ENCODE peak calls at places on chromosomes 16 and 17, in eight cellular contexts. M is AG09319, E is GM13976, G is fibroblast of pulmonary artery, H is left ventricle myocardium inferior, B is endothelial cell, Y is neural crest cell, N is H9. V is an unnamed sample.

GRCh38 chr17:81561494-81561885 is 9.3 kb upstream of the FAAP100 start:
- DNase-seq in M (no peak), E (no peak), G (peak), H (no peak), B (no peak), Y (no peak), N (no peak), V (no peak)

GRCh38 chr16:65121870-65122723 is at the start of gene CDH11:
- DNase-seq in M (peak), E (peak), G (peak), H (peak), B (peak), Y (peak), N (peak), V (no peak)

GRCh38 chr17:30812218-30813177 is 12.0 kb downstream of the CRLF3 start:
- DNase-seq in M (no peak), E (no peak), G (peak), H (no peak), B (no peak), Y (no peak), N (no peak), V (no peak)

GRCh38 chr17:50173335-50173941 is 7.6 kb downstream of the SGCA start:
- DNase-seq in M (no peak), E (no peak), G (peak), H (no peak), B (no peak), Y (no peak), N (peak), V (no peak)

GRCh38 chr17:82212331-82213250 is at the start of gene CCDC57:
- DNase-seq in M (no peak), E (peak), G (peak), H (peak), B (peak), Y (peak), N (peak), V (peak)

GRCh38 chr17:43673516-43674323 is 12.0 kb upstream of the MEOX1 start:
- DNase-seq in M (no peak), E (peak), G (peak), H (peak), B (peak), Y (peak), N (peak), V (peak)

GRCh38 chr16:86883583-86884188 is 305.3 kb downstream of the FOXL1 start:
- DNase-seq in M (no peak), E (no peak), G (no peak), H (no peak), B (no peak), Y (no peak), N (no peak), V (no peak)

GRCh38 chr17:79749156-79749815 is 18.5 kb downstream of the ENPP7 start:
- DNase-seq in M (peak), E (no peak), G (peak), H (no peak), B (no peak), Y (no peak), N (no peak), V (no peak)

GRCh38 chr16:68490829-68491575 is 42.7 kb upstream of the SMPD3 start:
- DNase-seq in M (no peak), E (no peak), G (peak), H (no peak), B (no peak), Y (no peak), N (peak), V (no peak)

GRCh38 chr17:36205637-36206458 is 5.0 kb upstream of the CCL4L2 start:
- DNase-seq in M (no peak), E (no peak), G (no peak), H (no peak), B (no peak), Y (no peak), N (no peak), V (no peak)

GRCh38 chr17:82876602-82877391 is 37.0 kb upstream of the ZNF750 start:
- DNase-seq in M (peak), E (no peak), G (peak), H (peak), B (peak), Y (peak), N (peak), V (no peak)

GRCh38 chr16:3835089-3835602 is 45.4 kb downstream of the CREBBP start:
- DNase-seq in M (no peak), E (no peak), G (no peak), H (no peak), B (no peak), Y (no peak), N (no peak), V (no peak)

GRCh38 chr16:58862334-58863024 is 128.4 kb upstream of the GOT2 start:
- DNase-seq in M (no peak), E (no peak), G (no peak), H (no peak), B (no peak), Y (no peak), N (peak), V (no peak)

GRCh38 chr16:13594798-13595197 is 325.2 kb upstream of the ERCC4 start:
- DNase-seq in M (no peak), E (no peak), G (no peak), H (no peak), B (no peak), Y (no peak), N (peak), V (no peak)

GRCh38 chr16:70573451-70574121 is 50.0 kb downstream of the SF3B3 start:
- DNase-seq in M (peak), E (no peak), G (peak), H (peak), B (no peak), Y (no peak), N (no peak), V (no peak)

GRCh38 chr16:85444879-85445778 is 168.0 kb upstream of the GSE1 start:
- DNase-seq in M (no peak), E (no peak), G (no peak), H (no peak), B (no peak), Y (no peak), N (peak), V (no peak)

GRCh38 chr16:57623251-57624043 is 5.0 kb upstream of the ADGRG1 start:
- DNase-seq in M (no peak), E (no peak), G (peak), H (no peak), B (no peak), Y (peak), N (peak), V (no peak)

GRCh38 chr16:68473358-68474064 is 25.2 kb upstream of the SMPD3 start:
- DNase-seq in M (no peak), E (no peak), G (no peak), H (no peak), B (peak), Y (no peak), N (no peak), V (no peak)

GRCh38 chr17:1060991-1061390 is 64.1 kb downstream of the TIMM22 start:
- DNase-seq in M (peak), E (no peak), G (peak), H (no peak), B (no peak), Y (no peak), N (no peak), V (no peak)

GRCh38 chr16:67517661-67518423 is 10.8 kb upstream of the RIPOR1 start:
- DNase-seq in M (no peak), E (peak), G (no peak), H (no peak), B (no peak), Y (no peak), N (no peak), V (peak)

GRCh38 chr16:83586036-83586810 is 221.6 kb upstream of the HSBP1 start:
- DNase-seq in M (no peak), E (no peak), G (no peak), H (no peak), B (no peak), Y (no peak), N (no peak), V (no peak)

GRCh38 chr17:51046527-51047384 is 73.9 kb downstream of the SPAG9 start:
- DNase-seq in M (peak), E (no peak), G (peak), H (peak), B (peak), Y (peak), N (peak), V (peak)

GRCh38 chr16:70774261-70774660 is 26.7 kb downstream of the VAC14 start:
- DNase-seq in M (no peak), E (no peak), G (no peak), H (no peak), B (no peak), Y (no peak), N (no peak), V (no peak)

GRCh38 chr17:49002331-49002730 is 5.1 kb downstream of the IGF2BP1 start:
- DNase-seq in M (no peak), E (no peak), G (no peak), H (no peak), B (no peak), Y (no peak), N (no peak), V (no peak)
- TF ChIP-seq CTCF in M (no peak), E (no peak), G (no peak), H (no peak), B (no peak), Y (no peak), N (no peak), V (no peak)

GRCh38 chr16:48864055-48864454 is 254.1 kb upstream of the N4BP1 start:
- DNase-seq in M (no peak), E (no peak), G (no peak), H (no peak), B (no peak), Y (no peak), N (peak), V (no peak)

GRCh38 chr16:48860341-48860740 is 250.4 kb upstream of the N4BP1 start:
- DNase-seq in M (no peak), E (no peak), G (no peak), H (no peak), B (no peak), Y (no peak), N (no peak), V (no peak)

GRCh38 chr16:48865511-48865910 is 255.5 kb upstream of the N4BP1 start:
- DNase-seq in M (no peak), E (no peak), G (no peak), H (no peak), B (no peak), Y (no peak), N (no peak), V (no peak)

DNA sequence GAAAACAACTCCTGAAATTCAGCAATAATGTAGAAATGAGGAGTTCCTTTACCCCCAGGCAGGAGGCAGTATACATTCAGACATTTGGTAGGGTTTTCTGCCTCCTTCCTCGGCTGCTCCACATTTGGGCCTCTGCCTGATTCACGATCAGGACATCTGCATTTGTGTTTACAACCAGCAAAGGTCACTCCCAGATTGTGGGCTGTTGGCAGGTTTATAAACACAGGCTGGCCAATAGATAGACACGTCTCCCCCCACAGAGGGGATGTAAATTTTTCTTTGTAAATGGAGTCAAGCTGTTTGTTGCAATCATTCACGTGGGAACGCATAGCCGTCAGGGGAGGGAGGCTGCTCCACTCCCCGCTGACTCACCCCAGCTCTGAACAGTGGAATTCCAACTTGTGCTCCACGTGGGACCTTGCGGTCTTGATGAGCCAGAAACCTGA is 252.1 kb upstream of the N4BP1 start:
- DNase-seq in M (no peak), E (no peak), G (no peak), H (no peak), B (no peak), Y (no peak), N (peak), V (no peak)
- TF ChIP-seq CTCF in M (no peak), E (no peak), G (no peak), H (no peak), B (peak), Y (no peak), N (peak), V (no peak)

DNA sequence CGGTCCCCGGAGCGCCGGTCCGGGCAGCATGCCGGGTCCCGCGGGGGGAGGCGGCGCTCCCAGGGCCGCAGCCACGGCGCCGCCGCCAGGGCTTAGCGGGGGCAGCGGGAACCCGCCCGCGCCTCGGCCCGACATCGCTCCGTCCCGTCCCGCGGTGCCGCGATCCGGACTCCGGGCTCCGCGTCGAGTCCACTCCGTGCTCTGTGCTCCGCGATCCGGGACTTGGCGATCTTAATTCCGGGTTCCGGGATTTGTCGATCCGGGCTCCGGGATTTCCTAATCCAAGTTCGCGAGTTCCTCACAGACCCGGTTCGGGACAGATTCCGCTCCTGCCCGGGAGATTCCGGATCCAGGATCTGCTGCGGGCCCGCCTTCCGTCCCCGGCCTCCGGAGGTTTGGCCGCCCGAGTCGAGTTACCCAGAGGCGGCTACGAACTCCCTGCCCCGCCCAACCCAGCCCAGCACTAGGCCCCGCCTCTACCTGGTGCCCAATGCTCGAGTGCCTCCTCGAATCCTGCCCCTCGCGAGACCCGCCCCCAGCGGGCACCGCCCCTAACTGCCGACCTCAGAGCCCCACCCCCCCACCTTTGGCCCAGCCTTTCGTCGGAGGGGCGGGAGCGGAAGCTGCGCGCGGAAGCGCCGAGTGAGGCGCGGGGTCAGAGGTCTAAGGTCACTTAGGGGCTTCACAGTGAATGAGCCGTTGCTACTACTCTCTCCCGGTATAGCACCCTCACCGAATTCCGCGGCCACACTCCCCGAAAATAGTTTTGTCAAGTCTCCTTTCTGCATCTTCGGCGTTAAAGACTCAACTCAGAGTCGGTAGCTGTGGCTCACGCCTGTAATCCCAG is at the start of gene SMARCD2:
- DNase-seq in M (peak), E (peak), G (peak), H (peak), B (peak), Y (peak), N (peak), V (peak)
- TF ChIP-seq CTCF in M (no peak), E (no peak), G (no peak), H (no peak), B (no peak), Y (no peak), N (no peak), V (no peak)

GRCh38 chr17:76601042-76601441 is 15.4 kb upstream of the ST6GALNAC2 start:
- DNase-seq in M (no peak), E (no peak), G (no peak), H (no peak), B (no peak), Y (no peak), N (no peak), V (no peak)
- TF ChIP-seq CTCF in M (no peak), E (no peak), G (no peak), H (no peak), B (no peak), Y (no peak), N (no peak), V (no peak)

GRCh38 chr17:27462149-27462548 is 5.9 kb downstream of the KSR1 start:
- DNase-seq in M (no peak), E (no peak), G (no peak), H (no peak), B (no peak), Y (no peak), N (no peak), V (no peak)
- TF ChIP-seq CTCF in M (no peak), E (no peak), G (no peak), H (no peak), B (no peak), Y (no peak), N (no peak), V (no peak)